ENCODE peak calls at places on chromosome 5, in seven cellular contexts. T is K562, A is OCI-LY7, D is fibroblast of lung, W is neural progenitor cell, P is endothelial cell of umbilical vein, O is Karpas-422. X is an unnamed sample.

GRCh38 chr5:135442387-135443256 is 4.5 kb downstream of the DCANP1 start:
- DNase-seq in T (no peak), A (no peak), D (no peak), W (peak; percentile 29), P (no peak), O (no peak), X (no peak)

GRCh38 chr5:57493034-57493433 is 10.4 kb upstream of the ACTBL2 start:
- DNase-seq in T (no peak), A (no peak), D (peak; percentile 66), W (no peak), P (peak; percentile 86), O (no peak), X (no peak)

GRCh38 chr5:7848296-7848695 is 2.6 kb downstream of the CFAP90 start:
- DNase-seq in T (no peak), A (no peak), D (no peak), W (no peak), P (no peak), O (no peak), X (peak; percentile 11)

GRCh38 chr5:128532127-128532526 is 5.9 kb downstream of the FBN2 start:
- DNase-seq in T (no peak), A (no peak), D (no peak), W (peak; percentile 18), P (no peak), O (no peak), X (peak; percentile 58)

GRCh38 chr5:547086-547924 is 23.1 kb upstream of the SLC9A3 start:
- DNase-seq in T (no peak), A (no peak), D (no peak), W (no peak), P (no peak), O (no peak), X (no peak)

GRCh38 chr5:146345578-146346366 is 7.1 kb downstream of the POU4F3 start:
- DNase-seq in T (no peak), A (no peak), D (no peak), W (peak; percentile 66), P (no peak), O (no peak), X (no peak)

GRCh38 chr5:91154338-91154737 is 228.8 kb downstream of the ARRDC3 start:
- DNase-seq in T (no peak), A (no peak), D (no peak), W (no peak), P (no peak), O (no peak), X (no peak)

GRCh38 chr5:144414232-144414631 is 243.6 kb downstream of the KCTD16 start:
- DNase-seq in T (no peak), A (no peak), D (no peak), W (no peak), P (no peak), O (no peak), X (no peak)

GRCh38 chr5:73120222-73121108 is at the start of gene TMEM171:
- DNase-seq in T (no peak), A (no peak), D (peak; percentile 50), W (peak; percentile 87), P (peak; percentile 37), O (no peak), X (peak; percentile 59)

GRCh38 chr5:157986431-157986990 is 127.6 kb upstream of the CLINT1 start:
- DNase-seq in T (no peak), A (no peak), D (no peak), W (no peak), P (no peak), O (no peak), X (no peak)

GRCh38 chr5:7868773-7869473 is at the start of the genes FASTKD3 and MTRR:
- DNase-seq in T (peak; percentile 98), A (peak; percentile 94), D (peak; percentile 94), W (peak; percentile 93), P (peak; percentile 94), O (peak; percentile 97), X (peak; percentile 94)

GRCh38 chr5:132830436-132831094 is at the start of gene SHROOM1:
- DNase-seq in T (peak; percentile 90), A (peak; percentile 47), D (peak; percentile 62), W (peak; percentile 76), P (peak; percentile 33), O (peak; percentile 72), X (peak; percentile 67)

GRCh38 chr5:141822134-141822533 is 56.1 kb downstream of the PCDH1 start:
- DNase-seq in T (no peak), A (no peak), D (peak; percentile 19), W (no peak), P (peak; percentile 25), O (no peak), X (no peak)

GRCh38 chr5:133032852-133033742 is 6.7 kb upstream of the ZCCHC10 start:
- DNase-seq in T (peak; percentile 49), A (peak; percentile 90), D (peak; percentile 47), W (no peak), P (no peak), O (no peak), X (no peak)

GRCh38 chr5:112551437-112552018 is 132.5 kb upstream of the EPB41L4A start:
- DNase-seq in T (peak; percentile 44), A (peak; percentile 75), D (peak; percentile 50), W (peak; percentile 77), P (peak; percentile 67), O (peak; percentile 92), X (peak; percentile 84)

GRCh38 chr5:179080724-179081123 is 20.6 kb downstream of the ZNF354C start:
- DNase-seq in T (no peak), A (no peak), D (no peak), W (no peak), P (no peak), O (no peak), X (no peak)

DNA sequence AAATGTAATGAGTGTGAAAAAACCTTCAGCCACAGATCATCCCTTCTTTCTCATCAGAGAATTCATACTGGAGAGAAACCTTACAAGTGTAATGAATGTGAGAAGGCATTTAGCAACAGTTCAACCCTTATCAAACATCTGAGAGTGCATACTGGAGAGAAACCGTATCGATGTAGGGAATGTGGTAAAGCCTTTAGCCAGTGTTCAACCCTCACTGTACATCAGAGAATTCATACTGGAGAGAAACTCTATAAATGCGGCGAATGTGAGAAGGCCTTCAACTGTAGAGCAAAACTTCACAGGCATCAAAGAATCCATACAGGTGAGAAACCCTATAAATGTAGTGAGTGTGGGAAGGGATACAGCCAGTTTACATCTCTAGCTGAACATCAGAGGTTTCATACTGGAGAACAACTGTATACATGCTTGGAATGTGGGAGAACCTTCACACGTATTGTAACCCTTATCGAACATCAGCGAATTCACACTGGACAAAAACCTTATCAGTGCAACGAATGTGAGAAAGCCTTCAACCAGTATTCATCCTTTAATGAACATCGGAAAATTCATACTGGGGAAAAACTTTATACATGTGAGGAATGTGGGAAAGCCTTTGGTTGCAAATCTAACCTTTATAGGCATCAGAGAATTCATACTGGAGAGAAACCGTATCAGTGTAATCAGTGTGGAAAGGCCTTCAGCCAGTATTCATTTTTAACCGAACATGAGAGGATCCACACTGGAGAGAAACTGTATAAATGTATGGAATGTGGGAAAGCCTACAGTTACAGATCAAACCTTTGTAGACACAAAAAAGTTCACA is 19.2 kb downstream of the ZNF354C start:
- DNase-seq in T (no peak), A (no peak), D (no peak), W (no peak), P (no peak), O (no peak), X (no peak)
- H3K9me3 ChIP-seq in T (peaks cover 4% of the 10 kb centered on the region), A (peaks cover 24% of the 10 kb centered on the region), D (peaks cover 19% of the 10 kb centered on the region), W (peaks cover 68% of the 10 kb centered on the region), P (peaks cover 23% of the 10 kb centered on the region), O (peaks cover 37% of the 10 kb centered on the region), X (peaks cover 25% of the 10 kb centered on the region)

DNA sequence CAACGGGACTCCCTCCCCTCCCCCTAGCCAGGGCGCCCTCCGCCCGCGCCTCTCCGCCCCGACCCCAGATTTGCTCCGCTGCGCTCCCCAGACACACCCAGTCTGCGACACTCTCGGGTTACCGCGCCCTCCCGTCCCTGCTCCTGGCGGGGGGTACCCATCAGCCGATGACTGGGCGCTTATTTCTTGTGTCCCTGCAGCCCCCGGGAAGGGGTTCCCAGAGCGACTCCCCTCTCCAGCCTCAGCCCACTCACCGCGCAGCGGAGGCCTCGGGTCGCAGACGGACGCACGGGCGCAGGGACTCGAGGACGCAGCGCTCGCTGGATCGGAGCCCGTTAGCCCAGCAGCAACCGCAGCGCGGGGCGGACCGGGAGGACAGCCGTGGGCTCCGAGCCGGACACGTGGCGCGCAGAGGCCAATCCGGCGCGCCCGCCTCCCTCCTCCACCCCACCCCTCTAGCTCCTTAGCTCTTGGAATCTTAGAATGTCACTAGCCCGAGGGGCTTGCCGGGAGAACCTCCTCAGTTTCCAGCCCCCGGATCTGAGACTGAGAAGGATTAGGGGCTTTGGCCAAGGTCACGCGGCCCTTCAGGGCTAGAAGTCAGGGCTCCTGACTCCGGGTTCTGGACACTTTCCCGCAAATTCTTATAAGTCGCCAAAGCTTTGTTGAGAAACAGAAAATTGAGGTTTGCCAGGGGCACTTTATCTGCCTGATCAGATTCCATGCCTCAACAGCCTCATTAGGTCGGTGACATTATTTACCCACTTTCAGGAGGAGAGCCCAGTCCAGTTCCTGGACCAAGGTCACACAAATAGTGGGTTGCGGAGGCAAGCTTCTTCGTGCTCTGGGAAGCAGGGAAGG is at the start of gene ANXA6:
- DNase-seq in T (peak; percentile 92), A (no peak), D (peak; percentile 80), W (peak; percentile 93), P (peak; percentile 83), O (peak; percentile 89), X (peak; percentile 87)
- H3K79me2 ChIP-seq in T (no peaks in the 10 kb centered on the region), A (no peaks in the 10 kb centered on the region), D (peaks cover 50% of the 10 kb centered on the region), W (no peaks in the 10 kb centered on the region), P (peaks cover 46% of the 10 kb centered on the region), O (peaks cover 57% of the 10 kb centered on the region), X (peaks cover 6% of the 10 kb centered on the region)

DNA sequence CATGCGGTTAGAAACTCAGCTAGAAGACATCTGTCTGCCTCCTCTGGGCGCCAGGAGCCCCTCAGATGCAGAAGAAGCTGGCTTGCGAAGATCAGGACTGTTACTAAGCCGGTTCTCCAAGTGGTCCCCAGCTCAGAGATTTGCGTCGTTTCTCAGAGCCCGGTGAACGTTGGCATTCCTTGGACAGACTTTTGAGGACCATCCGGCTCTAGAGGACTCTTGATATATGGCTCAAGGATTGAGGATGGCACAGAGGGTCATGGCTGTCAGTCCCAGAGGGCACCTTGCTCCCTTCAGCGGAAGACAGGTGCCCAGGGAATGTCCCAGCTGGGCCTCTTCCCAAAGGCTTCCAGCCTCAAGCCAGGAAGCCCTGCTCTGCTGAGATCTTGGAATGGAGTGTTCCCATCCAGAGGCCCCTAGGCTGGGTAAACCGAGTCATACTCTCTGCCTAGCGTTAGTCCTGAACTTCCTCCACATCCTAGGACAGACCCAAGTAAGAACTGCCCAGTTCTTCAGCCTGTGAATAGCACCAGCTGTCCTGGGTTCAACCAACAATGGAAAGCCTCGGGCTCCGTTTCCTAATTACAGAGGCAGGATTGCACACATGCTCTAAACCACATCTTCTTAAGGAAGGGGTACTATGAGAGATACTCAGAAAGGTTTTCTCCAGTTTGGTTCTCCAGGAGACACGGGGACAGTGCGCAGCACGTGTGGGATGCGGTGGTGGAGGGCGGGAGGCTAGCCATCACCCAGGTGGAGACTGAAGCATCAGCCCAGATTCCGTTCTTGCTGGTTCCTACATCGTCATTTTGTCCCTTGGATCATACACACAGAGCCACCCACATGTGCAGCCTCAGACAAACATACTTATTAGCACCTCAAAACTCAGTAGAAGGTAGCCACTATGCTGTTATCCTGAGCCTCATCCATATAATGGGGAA is 51.4 kb downstream of the ZNF354C start:
- DNase-seq in T (no peak), A (no peak), D (no peak), W (no peak), P (no peak), O (no peak), X (no peak)
- H3K9me3 ChIP-seq in T (no peaks in the 10 kb centered on the region), A (no peaks in the 10 kb centered on the region), D (no peaks in the 10 kb centered on the region), W (no peaks in the 10 kb centered on the region), P (peaks cover 4% of the 10 kb centered on the region), O (no peaks in the 10 kb centered on the region), X (peaks cover 39% of the 10 kb centered on the region)

DNA sequence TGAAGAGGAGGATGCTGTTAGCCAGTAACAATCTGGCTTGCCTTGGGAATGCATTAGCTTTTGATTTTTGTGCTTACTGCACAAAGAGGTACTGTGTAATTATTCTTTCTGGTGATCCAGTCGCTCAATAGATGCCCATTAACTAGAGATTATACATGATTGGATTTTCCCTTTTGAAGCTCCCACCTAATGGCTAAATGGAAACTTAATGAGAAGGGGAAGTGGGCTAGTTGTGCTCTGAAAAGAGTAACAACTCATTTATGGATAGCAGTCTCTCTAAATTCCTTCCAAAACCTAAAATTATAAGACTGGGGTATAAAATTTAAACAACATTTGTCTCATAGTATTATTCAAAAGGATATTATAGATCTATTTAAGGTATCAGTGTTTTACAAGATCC is 91.5 kb downstream of the FBXW11 start:
- DNase-seq in T (no peak), A (no peak), D (no peak), W (no peak), P (no peak), O (no peak), X (no peak)
- H3K79me2 ChIP-seq in T (peaks cover 8% of the 10 kb centered on the region), A (peaks cover 8% of the 10 kb centered on the region), D (peaks cover 42% of the 10 kb centered on the region), W (peaks cover 97% of the 10 kb centered on the region), P (peaks cover 34% of the 10 kb centered on the region), O (peaks cover 89% of the 10 kb centered on the region), X (no peaks in the 10 kb centered on the region)

X was measured in trophoblast cell.